ENCODE peak calls at places on chromosomes 6 and 20, in ten cellular contexts. P, A, W, F, Y, M, E, X, Z and N are unnamed samples.

GRCh38 chr6:170130771-170131241 is 160.1 kb downstream of the DLL1 start:
- DNase-seq in A (no peak), Y (no peak), W (no peak), P (peak), X (no peak), F (no peak), E (no peak), Z (no peak), M (no peak), N (no peak)

GRCh38 chr6:10591411-10592160 is 70.4 kb downstream of the GCNT2 start:
- DNase-seq in W (no peak), M (no peak), E (no peak), Z (no peak), P (no peak), X (no peak), A (no peak), F (no peak), Y (no peak), N (no peak)

GRCh38 chr6:14512246-14512645 is 394.7 kb downstream of the CD83 start:
- DNase-seq in Z (no peak), Y (no peak), W (no peak), F (no peak), A (no peak), X (no peak), M (no peak), P (no peak), E (no peak), N (no peak)

GRCh38 chr6:125232466-125232865 is 69.3 kb downstream of the HDDC2 start:
- DNase-seq in F (peak), A (no peak), E (peak), W (no peak), M (no peak), Z (no peak), P (no peak), Y (no peak), X (no peak), N (no peak)

GRCh38 chr20:20593447-20594170 is 118.8 kb downstream of the RALGAPA2 start:
- DNase-seq in E (peak), F (peak), M (peak), P (no peak), Z (peak), X (peak), Y (peak), W (no peak), A (peak), N (no peak)

GRCh38 chr6:25423358-25423757 is 144.2 kb downstream of the CARMIL1 start:
- DNase-seq in X (no peak), W (no peak), F (no peak), Z (no peak), P (no peak), Y (no peak), A (no peak), E (no peak), M (no peak), N (no peak)

GRCh38 chr6:131638013-131638412 is 911 bp downstream of the ENPP3 start:
- DNase-seq in E (no peak), Y (no peak), A (no peak), X (no peak), M (no peak), F (no peak), W (no peak), Z (no peak), P (no peak), N (no peak)

GRCh38 chr20:32482251-32483220 is 102.6 kb downstream of the NOL4L start:
- DNase-seq in Y (peak), W (peak), M (no peak), Z (peak), F (peak), X (peak), A (no peak), P (peak), E (peak), N (no peak)

GRCh38 chr6:3026811-3027626 is 27.3 kb downstream of the NQO2 start:
- DNase-seq in F (no peak), P (no peak), A (no peak), Z (peak), E (no peak), X (no peak), M (no peak), W (no peak), Y (no peak), N (no peak)

GRCh38 chr20:42277203-42277602 is 659.0 kb upstream of the CHD6 start:
- DNase-seq in P (no peak), F (no peak), M (peak), W (no peak), Y (no peak), E (no peak), A (peak), X (no peak), Z (no peak), N (no peak)

GRCh38 chr6:7728855-7729590 is 3.1 kb downstream of the BMP6 start:
- DNase-seq in Z (no peak), P (no peak), E (no peak), W (no peak), X (no peak), A (no peak), Y (no peak), F (peak), M (peak), N (no peak)

GRCh38 chr6:145508107-145508506 is 227.2 kb downstream of the EPM2A start:
- DNase-seq in A (no peak), X (peak), P (no peak), Z (no peak), F (no peak), E (no peak), Y (peak), W (no peak), M (no peak), N (no peak)

GRCh38 chr6:53986165-53986720 is 125.0 kb upstream of the MLIP start:
- DNase-seq in A (peak), F (peak), E (peak), W (no peak), P (no peak), Z (peak), X (peak), Y (peak), M (no peak), N (peak)

GRCh38 chr6:145112711-145113148 is 622.6 kb downstream of the EPM2A start:
- DNase-seq in X (no peak), P (no peak), Y (peak), E (peak), M (no peak), F (peak), A (no peak), W (no peak), Z (no peak), N (no peak)

GRCh38 chr20:18588554-18589043 is 745 bp downstream of the DTD1 start:
- DNase-seq in Y (no peak), Z (no peak), M (no peak), P (no peak), F (no peak), W (no peak), X (no peak), E (no peak), A (no peak), N (no peak)

GRCh38 chr6:131989036-131989435 is 37.9 kb upstream of the CCN2 start:
- DNase-seq in M (no peak), Z (no peak), W (no peak), F (no peak), X (no peak), P (no peak), A (no peak), E (no peak), Y (no peak), N (no peak)

GRCh38 chr20:62239278-62239879 is 1.1 kb downstream of the OSBPL2 start:
- DNase-seq in P (no peak), Z (no peak), X (no peak), F (peak), M (no peak), E (no peak), W (no peak), A (no peak), Y (no peak), N (no peak)

GRCh38 chr20:56503911-56504310 is 20.6 kb upstream of the FAM209A start:
- DNase-seq in X (no peak), A (no peak), P (no peak), Y (no peak), F (no peak), M (no peak), E (no peak), Z (no peak), W (no peak), N (no peak)

GRCh38 chr20:8161262-8162071 is 29.4 kb downstream of the PLCB1 start:
- DNase-seq in F (peak), A (no peak), M (no peak), X (peak), Y (no peak), W (no peak), P (no peak), E (no peak), Z (no peak), N (no peak)

GRCh38 chr6:148934534-148934933 is 187.7 kb downstream of the UST start:
- DNase-seq in E (peak), Y (no peak), P (no peak), W (no peak), F (peak), A (no peak), Z (no peak), M (no peak), X (no peak), N (no peak)

GRCh38 chr6:137240168-137240567 is 21.0 kb upstream of the IFNGR1 start:
- DNase-seq in X (peak), P (no peak), E (peak), Z (no peak), Y (peak), W (no peak), A (no peak), M (no peak), F (peak), N (no peak)

GRCh38 chr6:73074175-73074574 is 151.1 kb downstream of the KHDC1L start:
- DNase-seq in M (no peak), A (no peak), F (peak), Y (peak), X (peak), Z (no peak), W (no peak), P (no peak), E (peak), N (no peak)

GRCh38 chr20:17169575-17170136 is 57.2 kb upstream of the PCSK2 start:
- DNase-seq in Z (no peak), E (peak), M (peak), A (peak), X (no peak), W (no peak), F (no peak), P (no peak), Y (no peak), N (no peak)

GRCh38 chr6:139080255-139080920 is 51.8 kb downstream of the ABRACL start:
- DNase-seq in A (no peak), P (no peak), F (peak), X (peak), E (peak), W (no peak), Z (no peak), Y (peak), M (no peak), N (no peak)

GRCh38 chr6:35214869-35215664 is 1.3 kb downstream of the SCUBE3 start:
- DNase-seq in X (no peak), M (no peak), Y (no peak), P (no peak), A (no peak), E (no peak), Z (no peak), F (peak), W (no peak), N (no peak)

GRCh38 chr6:85569323-85569722 is 24.3 kb downstream of the SNX14 start:
- DNase-seq in M (no peak), P (no peak), X (peak), Z (no peak), A (no peak), E (peak), Y (no peak), W (no peak), F (peak), N (no peak)